ENCODE peak calls at places on chromosome 17, in four cellular contexts. Y is K562, H is A549, P is endothelial cell of umbilical vein. V is an unnamed sample.

GRCh38 chr17:32330142-32330541 is 11.8 kb downstream of the C17orf75 start:
- DNase-seq in H (no peak), Y (no peak), P (no peak), V (no peak)

GRCh38 chr17:32992360-32993033 is 850 bp downstream of the SPACA3 start:
- DNase-seq in H (no peak), Y (peak; percentile 62), P (no peak), V (no peak)

GRCh38 chr17:80265205-80266068 is 4.8 kb downstream of the RNF213 start:
- DNase-seq in Y (no peak), P (no peak), H (no peak), V (no peak)

GRCh38 chr17:2049333-2050245 is 5.3 kb upstream of the HIC1 start:
- DNase-seq in H (peak; percentile 81), Y (peak; percentile 88), P (peak; percentile 78), V (peak; percentile 78)

GRCh38 chr17:56313201-56313600 is 159.9 kb downstream of the ANKFN1 start:
- DNase-seq in Y (no peak), H (no peak), P (no peak), V (no peak)

GRCh38 chr17:67425571-67426160 is 48.6 kb downstream of the PITPNC1 start:
- DNase-seq in Y (no peak), H (no peak), P (no peak), V (no peak)

GRCh38 chr17:56902350-56902749 is 11.5 kb downstream of the TRIM25 start:
- DNase-seq in H (peak; percentile 69), Y (no peak), P (peak; percentile 64), V (no peak)

GRCh38 chr17:44086364-44087311 is 16.1 kb downstream of the G6PC3 start:
- DNase-seq in Y (peak; percentile 92), P (peak; percentile 50), H (peak; percentile 87), V (no peak)

GRCh38 chr17:28258347-28258887 is 60.6 kb upstream of the TMEM97 start:
- DNase-seq in P (no peak), Y (no peak), H (peak; percentile 36), V (no peak)

GRCh38 chr17:4208228-4208627 is 55.6 kb downstream of the ANKFY1 start:
- DNase-seq in P (no peak), Y (no peak), H (no peak), V (no peak)

GRCh38 chr17:51487947-51488346 is 227.6 kb downstream of the UTP18 start:
- DNase-seq in H (peak; percentile 55), Y (peak; percentile 48), P (no peak), V (peak; percentile 33)

GRCh38 chr17:7315570-7316243 is 547 bp upstream of the GPS2 start:
- DNase-seq in P (no peak), H (no peak), Y (no peak), V (no peak)

GRCh38 chr17:55783684-55784245 is 32.9 kb downstream of the PCTP start:
- DNase-seq in H (no peak), P (peak; percentile 6), Y (peak; percentile 9), V (no peak)

GRCh38 chr17:49510059-49510719 is 15.1 kb downstream of the NGFR start:
- DNase-seq in H (no peak), P (no peak), Y (no peak), V (no peak)

GRCh38 chr17:49506282-49506681 is 11.2 kb downstream of the NGFR start:
- DNase-seq in H (no peak), Y (no peak), P (no peak), V (no peak)

GRCh38 chr17:49508891-49509587 is 13.9 kb downstream of the NGFR start:
- DNase-seq in P (no peak), Y (no peak), H (no peak), V (no peak)

GRCh38 chr17:49509588-49509917 is 14.5 kb downstream of the NGFR start:
- DNase-seq in P (no peak), H (no peak), Y (no peak), V (no peak)

DNA sequence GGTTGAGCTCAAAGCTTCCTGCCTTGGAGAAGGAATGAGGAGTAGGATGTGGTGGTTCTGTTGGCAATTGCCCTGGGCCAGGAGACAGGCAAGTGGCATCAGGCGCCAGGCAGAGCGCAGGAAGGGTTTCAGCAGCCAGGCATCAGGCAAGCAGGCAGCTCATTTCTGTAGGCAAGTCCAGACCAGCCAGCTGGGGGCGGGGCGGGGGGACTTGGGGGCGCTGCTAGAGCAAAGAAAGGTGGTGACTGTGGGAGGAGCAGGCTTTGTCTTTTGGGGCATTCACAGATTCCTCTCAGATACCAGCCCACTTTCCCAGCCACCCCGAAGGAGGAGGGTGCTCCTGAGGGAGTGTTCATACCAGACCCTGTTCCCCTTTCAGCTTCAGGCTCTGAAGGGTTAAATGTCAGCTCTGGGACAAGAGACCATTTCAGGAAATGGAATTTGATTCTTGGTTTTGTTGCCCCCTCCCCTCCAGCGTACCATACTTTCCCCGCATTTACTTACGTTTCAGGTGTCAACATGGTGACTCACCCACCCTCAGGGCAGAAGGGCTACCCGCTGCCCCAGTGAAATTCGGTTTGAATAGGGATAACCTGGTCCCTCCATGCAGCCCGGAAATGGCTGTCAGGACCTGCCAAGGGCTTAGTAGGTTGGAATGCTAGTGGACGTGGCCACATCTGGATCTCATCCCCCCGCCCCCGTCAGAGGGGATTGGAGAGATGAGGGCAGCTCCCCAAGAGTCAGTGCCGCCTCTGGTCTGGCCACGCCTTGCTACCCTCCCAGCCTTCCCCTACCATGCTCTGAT is 13.2 kb downstream of the NGFR start:
- DNase-seq in Y (no peak), H (peak; percentile 62), P (no peak), V (peak; percentile 78)
- TF ChIP-seq JUN in Y (no peak), H (no peak), P (no peak), V (no peak)

DNA sequence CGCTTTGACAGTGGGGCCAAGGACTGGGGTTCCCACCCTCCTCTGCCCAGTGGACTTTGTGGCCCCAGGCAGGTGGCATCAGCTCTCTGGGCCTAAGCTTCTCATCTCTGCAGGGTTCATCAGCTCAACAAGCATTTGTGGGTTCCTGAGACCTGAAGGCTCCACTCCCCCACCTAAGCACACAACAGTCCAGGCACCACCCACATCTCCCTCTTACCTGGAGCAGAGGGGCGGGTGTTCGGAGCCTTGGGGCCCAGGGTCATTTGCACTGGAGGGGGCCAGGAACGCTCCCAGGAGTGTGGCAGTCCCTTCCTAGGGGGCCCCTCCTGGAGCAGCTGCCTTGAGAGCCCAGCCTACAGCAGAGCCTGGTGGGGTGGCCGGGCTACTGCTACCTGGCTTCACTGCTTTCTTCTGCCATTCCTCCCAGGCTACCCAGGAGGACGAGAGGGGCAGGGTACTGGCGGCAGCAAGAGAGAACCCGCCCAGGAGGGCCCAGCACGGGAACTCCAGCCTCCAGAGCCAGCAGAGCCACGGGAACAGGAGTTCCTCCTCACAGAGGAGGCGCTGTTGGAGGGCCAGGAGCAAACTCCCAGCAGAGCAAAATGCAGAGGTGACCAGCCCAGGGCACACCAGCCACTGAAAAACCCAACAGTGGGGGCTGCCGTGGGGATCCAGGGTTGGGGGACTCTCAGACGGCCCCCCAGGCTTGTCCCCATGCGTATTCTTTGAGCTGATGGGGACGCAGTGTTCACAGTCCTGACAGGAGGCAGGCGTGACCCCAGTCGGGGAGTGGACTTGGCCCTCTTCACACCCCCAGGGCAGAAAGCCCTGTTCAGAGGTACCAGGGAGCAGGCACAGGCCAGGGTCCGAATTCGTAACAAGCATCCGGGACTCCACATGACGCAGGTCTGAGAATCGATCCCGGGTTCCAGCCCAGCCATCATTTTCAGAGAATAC is 35.1 kb upstream of the SLC38A10 start:
- DNase-seq in H (peak; percentile 71), Y (no peak), P (no peak), V (no peak)
- TF ChIP-seq CTCF in H (peak; percentile 28), Y (no peak), P (no peak), V (no peak)

GRCh38 chr17:20158580-20158979 is 149.4 kb downstream of the SPECC1 start:
- DNase-seq in Y (no peak), H (no peak), P (no peak), V (no peak)

GRCh38 chr17:20156196-20157077 is 147.3 kb downstream of the SPECC1 start:
- DNase-seq in P (peak; percentile 11), Y (peak; percentile 48), H (peak; percentile 70), V (peak; percentile 66)

GRCh38 chr17:20155258-20156195 is 146.4 kb downstream of the SPECC1 start:
- DNase-seq in Y (peak; percentile 97), P (peak; percentile 96), H (peak; percentile 97), V (peak; percentile 100)

GRCh38 chr17:20154601-20155000 is 145.4 kb downstream of the SPECC1 start:
- DNase-seq in H (no peak), P (no peak), Y (no peak), V (no peak)

GRCh38 chr17:20157078-20157360 is 147.9 kb downstream of the SPECC1 start:
- DNase-seq in P (no peak), H (no peak), Y (no peak), V (no peak)
- TF ChIP-seq JUN in P (no peak), H (no peak), Y (no peak), V (no peak)

DNA sequence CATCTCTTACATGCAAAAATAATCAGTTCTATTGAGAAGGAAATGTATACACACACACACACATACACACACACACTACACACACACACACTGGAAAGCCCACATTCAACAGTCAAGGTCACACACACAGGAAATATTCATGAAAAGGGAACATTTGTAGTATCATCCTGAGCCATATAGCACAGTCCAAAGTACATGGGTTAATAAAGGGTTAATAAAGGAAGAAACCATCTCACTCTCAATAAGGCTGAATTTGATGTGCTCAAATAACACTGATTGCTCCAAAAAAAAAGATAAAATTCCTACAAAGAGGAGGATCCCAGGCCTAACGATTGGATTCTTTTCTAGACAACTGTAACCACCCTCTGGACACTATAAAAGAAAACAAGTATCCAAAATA is 164.7 kb downstream of the SLC39A11 start:
- DNase-seq in Y (no peak), H (no peak), P (no peak), V (no peak)
- TF ChIP-seq CTCF in Y (no peak), H (no peak), P (no peak), V (no peak)

GRCh38 chr17:58325976-58326468 is 2.6 kb downstream of the TSPOAP1 start:
- DNase-seq in P (no peak), Y (peak; percentile 47), H (peak; percentile 34), V (no peak)
- TF ChIP-seq JUN in P (no peak), Y (no peak), H (no peak), V (no peak)

GRCh38 chr17:77478899-77479298 is 338.1 kb downstream of the SEC14L1 start:
- DNase-seq in P (no peak), H (no peak), Y (no peak), V (no peak)

GRCh38 chr17:77478281-77478680 is 337.5 kb downstream of the SEC14L1 start:
- DNase-seq in H (no peak), P (no peak), Y (no peak), V (no peak)

GRCh38 chr17:77476498-77476897 is 335.7 kb downstream of the SEC14L1 start:
- DNase-seq in Y (no peak), P (no peak), H (no peak), V (no peak)

GRCh38 chr17:77476006-77476405 is 335.2 kb downstream of the SEC14L1 start:
- DNase-seq in P (no peak), Y (no peak), H (no peak), V (no peak)

DNA sequence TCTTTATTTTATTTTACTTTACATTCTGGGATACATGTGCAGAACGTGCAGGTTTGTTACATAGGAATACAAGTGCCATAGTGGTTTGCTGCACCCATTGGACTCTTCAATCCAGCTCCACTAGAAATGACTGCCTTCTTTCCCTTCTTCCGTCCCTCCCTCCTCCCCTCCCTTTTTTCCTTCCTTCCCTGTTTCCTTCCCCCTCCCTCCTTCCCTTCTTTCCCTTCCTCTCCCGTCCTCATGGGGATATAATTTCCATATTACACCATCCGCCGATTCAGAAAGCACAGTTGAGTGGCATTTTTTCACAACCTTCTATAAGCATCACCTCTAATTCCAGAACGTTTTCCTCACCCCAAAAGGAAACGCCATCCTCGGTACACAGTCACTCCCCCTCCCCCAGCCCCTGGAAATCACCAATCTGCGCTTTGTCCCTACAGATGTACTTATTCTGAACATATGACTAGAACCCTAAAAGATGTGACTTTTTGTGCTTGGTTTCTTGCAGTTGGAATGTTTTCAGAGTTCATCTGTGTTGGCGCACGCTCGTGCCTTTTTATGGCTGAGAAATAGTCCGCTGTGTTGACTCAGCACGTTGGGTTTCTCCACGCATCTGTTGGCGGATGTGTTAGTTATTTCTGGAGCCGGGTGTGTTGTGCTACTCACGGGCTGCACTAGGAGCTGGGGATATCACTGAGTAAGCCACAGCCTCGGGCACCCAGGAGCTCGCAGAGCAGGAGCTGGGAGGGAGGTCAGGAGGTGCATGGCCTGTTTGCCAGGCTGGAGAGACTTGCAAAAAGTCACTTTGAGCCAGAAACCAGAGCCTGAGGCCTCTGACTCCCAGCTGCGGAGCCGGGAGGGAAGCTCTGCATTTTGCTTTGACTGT is 336.4 kb downstream of the SEC14L1 start:
- DNase-seq in H (no peak), Y (no peak), P (peak; percentile 30), V (no peak)
- TF ChIP-seq CTCF in H (no peak), Y (no peak), P (no peak), V (no peak)